ENCODE peak calls at places on chromosomes 2 and 18, in nine cellular contexts. R is nephron progenitor cell, U is fibroblast of lung, Q is AG04450, Y is cardiac muscle cell, F is foreskin fibroblast, I is IMR-90, A is epithelial cell of proximal tubule, X is esophagus muscularis mucosa. D is an unnamed sample.

GRCh38 chr2:33511141-33511540 is 34.7 kb downstream of the RASGRP3 start:
- DNase-seq in I (peak; percentile 88), Y (no peak), R (no peak), U (peak; percentile 39), Q (peak; percentile 61), A (no peak), F (no peak), X (no peak), D (no peak)

GRCh38 chr18:23231340-23232021 is 96.2 kb downstream of the CABLES1 start:
- DNase-seq in I (peak; percentile 92), Q (peak; percentile 65), F (peak; percentile 93), X (no peak), Y (peak; percentile 96), A (peak; percentile 69), R (no peak), U (peak; percentile 94), D (no peak)

GRCh38 chr2:237500681-237501424 is 13.8 kb downstream of the MLPH start:
- DNase-seq in Y (peak; percentile 89), U (peak; percentile 94), A (peak; percentile 87), I (peak; percentile 100), Q (peak; percentile 97), X (no peak), F (peak; percentile 100), R (no peak), D (no peak)

GRCh38 chr2:35033748-35034147 is 1321.8 kb upstream of the CRIM1 start:
- DNase-seq in Y (no peak), F (no peak), R (no peak), U (no peak), Q (no peak), X (no peak), A (no peak), I (no peak), D (no peak)

GRCh38 chr2:227082286-227082685 is 81.7 kb downstream of the COL4A4 start:
- DNase-seq in Y (no peak), X (no peak), F (no peak), A (no peak), R (no peak), U (no peak), I (no peak), Q (no peak), D (no peak)

GRCh38 chr18:79911009-79911870 is 40.2 kb downstream of the SLC66A2 start:
- DNase-seq in A (no peak), Q (no peak), R (no peak), X (peak; percentile 77), I (no peak), F (no peak), U (no peak), Y (no peak), D (peak; percentile 82)

GRCh38 chr2:38533180-38533579 is 69.5 kb downstream of the HNRNPLL start:
- DNase-seq in A (no peak), F (no peak), U (no peak), I (no peak), R (no peak), Q (no peak), Y (no peak), X (no peak), D (no peak)

GRCh38 chr18:48116873-48117630 is 186.6 kb upstream of the SMAD2 start:
- DNase-seq in Q (no peak), U (no peak), X (no peak), Y (no peak), R (no peak), F (no peak), I (no peak), A (no peak), D (no peak)

GRCh38 chr2:36705326-36706020 is 9.0 kb downstream of the VIT start:
- DNase-seq in F (no peak), Q (no peak), R (no peak), I (no peak), Y (no peak), U (no peak), X (peak; percentile 39), A (no peak), D (no peak)
- TF ChIP-seq CTCF in F (no peak), Q (no peak), R (no peak), I (no peak), Y (no peak), U (no peak), X (no peak), A (no peak), D (no peak)

DNA sequence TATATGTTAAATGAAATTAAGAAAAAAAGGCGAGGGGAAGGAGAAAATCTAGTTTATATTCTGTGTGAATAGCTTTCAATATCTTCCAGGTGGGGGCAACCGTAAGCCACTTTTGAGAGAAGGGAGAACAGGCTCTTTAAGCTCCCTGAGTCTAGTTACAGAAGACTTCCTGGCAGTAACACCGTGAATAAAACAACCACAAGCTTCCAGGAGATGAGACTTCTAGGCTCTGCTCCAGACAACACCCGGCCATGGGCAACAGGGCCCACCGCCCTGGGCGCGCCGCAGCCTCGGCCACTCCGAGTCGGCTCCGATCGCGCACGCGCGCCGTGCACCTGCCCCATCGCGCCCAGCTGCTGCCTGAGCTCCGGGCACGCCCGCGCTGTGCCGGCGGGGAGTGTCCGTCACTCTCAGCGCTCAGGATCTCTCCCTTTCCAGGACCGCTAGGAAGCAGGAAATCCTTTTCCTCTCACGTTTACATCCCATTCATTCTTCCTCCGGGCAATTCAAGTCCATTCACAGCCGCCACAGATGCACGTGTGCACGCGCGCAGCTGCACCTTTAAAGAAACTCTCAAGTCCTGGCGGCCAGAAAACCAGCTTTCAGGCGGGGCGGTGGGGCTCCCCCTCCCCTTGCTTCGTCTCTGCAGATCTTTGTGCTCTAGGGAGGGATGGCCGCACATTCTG is 19.4 kb upstream of the PAX3 start:
- DNase-seq in Y (peak; percentile 83), U (peak; percentile 78), Q (peak; percentile 4), A (peak; percentile 48), R (peak; percentile 80), I (peak; percentile 52), X (peak; percentile 80), F (peak; percentile 51), D (peak; percentile 87)
- TF ChIP-seq CTCF in Y (peak; percentile 57), U (peak; percentile 53), Q (peak; percentile 47), A (peak; percentile 74), R (peak; percentile 34), I (peak; percentile 49), X (peak; percentile 59), F (peak; percentile 50), D (peak; percentile 63)

GRCh38 chr18:34938102-34938501 is 103.1 kb upstream of the MAPRE2 start:
- DNase-seq in Q (no peak), I (no peak), F (no peak), Y (no peak), U (no peak), R (no peak), A (no peak), X (no peak), D (no peak)

GRCh38 chr18:34947711-34948125 is 93.5 kb upstream of the MAPRE2 start:
- DNase-seq in R (no peak), X (no peak), Q (peak; percentile 33), F (peak; percentile 38), I (peak; percentile 65), A (no peak), Y (peak; percentile 61), U (peak; percentile 89), D (no peak)

GRCh38 chr18:34942276-34942675 is 98.9 kb upstream of the MAPRE2 start:
- DNase-seq in Q (no peak), Y (no peak), A (peak; percentile 82), R (no peak), X (no peak), I (peak; percentile 5), F (no peak), U (no peak), D (no peak)

GRCh38 chr18:34943587-34943986 is 97.6 kb upstream of the MAPRE2 start:
- DNase-seq in U (no peak), X (no peak), I (no peak), F (no peak), Q (no peak), Y (no peak), A (no peak), R (no peak), D (no peak)

GRCh38 chr18:34942975-34943374 is 98.2 kb upstream of the MAPRE2 start:
- DNase-seq in I (no peak), U (no peak), A (no peak), Y (no peak), X (no peak), Q (no peak), R (no peak), F (no peak), D (no peak)
- TF ChIP-seq CTCF in I (no peak), U (no peak), A (peak; percentile 35), Y (no peak), X (no peak), Q (no peak), R (no peak), F (no peak), D (no peak)

GRCh38 chr2:61161888-61162287 is at the start of gene C2orf74:
- DNase-seq in X (no peak), R (no peak), Q (no peak), U (no peak), I (no peak), F (no peak), Y (no peak), A (no peak), D (no peak)

GRCh38 chr2:61162721-61163120 is 733 bp downstream of the C2orf74 start:
- DNase-seq in A (no peak), Q (no peak), X (no peak), Y (no peak), F (no peak), R (no peak), I (no peak), U (no peak), D (no peak)

GRCh38 chr2:61167587-61167986 is 5.6 kb downstream of the C2orf74 start:
- DNase-seq in Q (no peak), R (no peak), F (no peak), I (no peak), Y (no peak), X (no peak), A (no peak), U (no peak), D (no peak)

GRCh38 chr2:61165946-61166345 is 4.0 kb downstream of the C2orf74 start:
- DNase-seq in Y (peak; percentile 6), U (no peak), F (no peak), R (no peak), I (peak; percentile 35), A (no peak), X (no peak), Q (no peak), D (no peak)
- TF ChIP-seq CTCF in Y (no peak), U (no peak), F (no peak), R (no peak), I (no peak), A (no peak), X (no peak), Q (no peak), D (no peak)

GRCh38 chr2:102273619-102274211 is 37.6 kb upstream of the IL1RL1 start:
- DNase-seq in U (peak; percentile 97), Q (no peak), X (no peak), F (peak; percentile 24), I (peak; percentile 67), A (no peak), R (no peak), Y (peak; percentile 98), D (no peak)

GRCh38 chr2:102267774-102268173 is 43.6 kb upstream of the IL1RL1 start:
- DNase-seq in I (no peak), Q (no peak), X (peak; percentile 70), R (no peak), F (no peak), Y (no peak), U (no peak), A (no peak), D (no peak)

GRCh38 chr2:102268529-102269524 is 42.5 kb upstream of the IL1RL1 start:
- DNase-seq in U (peak; percentile 89), A (no peak), R (no peak), F (peak; percentile 52), Q (peak; percentile 75), X (no peak), I (peak; percentile 92), Y (peak; percentile 94), D (no peak)

GRCh38 chr2:102276549-102277201 is 34.7 kb upstream of the IL1RL1 start:
- DNase-seq in U (no peak), X (no peak), A (no peak), R (no peak), I (no peak), F (no peak), Y (no peak), Q (no peak), D (no peak)

GRCh38 chr2:102271844-102272243 is 39.5 kb upstream of the IL1RL1 start:
- DNase-seq in U (no peak), R (no peak), F (no peak), X (no peak), I (no peak), Q (no peak), Y (no peak), A (no peak), D (no peak)
- TF ChIP-seq CTCF in U (no peak), R (no peak), F (no peak), X (no peak), I (no peak), Q (no peak), Y (no peak), A (peak; percentile 20), D (no peak)